ENCODE peak calls at places on chromosomes 2 and 18, in six cellular contexts. One of them, this sample, is unnamed.

GRCh38 chr2:159661286-159661685 is 44.9 kb upstream of the BAZ2B start:
- DNase-seq in mammary epithelial cell: no peak
- DNase-seq in HepG2: no peak
- DNase-seq in GM23248: peak
- DNase-seq in A673: no peak
- DNase-seq in fibroblast of lung: peak
- DNase-seq in this sample: no peak

GRCh38 chr2:128269358-128270305 is 49.0 kb downstream of the HS6ST1 start:
- DNase-seq in A673: no peak
- DNase-seq in mammary epithelial cell: no peak
- DNase-seq in fibroblast of lung: no peak
- DNase-seq in HepG2: no peak
- DNase-seq in GM23248: no peak
- DNase-seq in this sample: no peak

GRCh38 chr18:4271952-4272351 is 183.2 kb downstream of the DLGAP1 start:
- DNase-seq in mammary epithelial cell: no peak
- DNase-seq in GM23248: no peak
- DNase-seq in fibroblast of lung: no peak
- DNase-seq in HepG2: no peak
- DNase-seq in A673: no peak
- DNase-seq in this sample: no peak

GRCh38 chr18:44895176-44895798 is 214.6 kb downstream of the SETBP1 start:
- DNase-seq in fibroblast of lung: peak
- DNase-seq in GM23248: peak
- DNase-seq in A673: peak
- DNase-seq in HepG2: no peak
- DNase-seq in mammary epithelial cell: peak
- DNase-seq in this sample: peak

GRCh38 chr18:13541621-13542519 is 184.5 kb downstream of the FAM210A start:
- DNase-seq in fibroblast of lung: no peak
- DNase-seq in mammary epithelial cell: no peak
- DNase-seq in A673: no peak
- DNase-seq in GM23248: no peak
- DNase-seq in HepG2: peak
- DNase-seq in this sample: peak

GRCh38 chr2:112084689-112085381 is 29.8 kb downstream of the TMEM87B start:
- DNase-seq in mammary epithelial cell: no peak
- DNase-seq in HepG2: peak
- DNase-seq in GM23248: no peak
- DNase-seq in fibroblast of lung: no peak
- DNase-seq in A673: no peak
- DNase-seq in this sample: no peak

GRCh38 chr2:111710085-111710484 is 173.9 kb downstream of the ANAPC1 start:
- DNase-seq in HepG2: no peak
- DNase-seq in GM23248: no peak
- DNase-seq in fibroblast of lung: no peak
- DNase-seq in mammary epithelial cell: no peak
- DNase-seq in A673: no peak
- DNase-seq in this sample: no peak

GRCh38 chr18:63575680-63576079 is 11.5 kb upstream of the SERPINB13 start:
- DNase-seq in HepG2: no peak
- DNase-seq in fibroblast of lung: no peak
- DNase-seq in mammary epithelial cell: no peak
- DNase-seq in A673: peak
- DNase-seq in GM23248: peak
- DNase-seq in this sample: no peak

GRCh38 chr18:2417861-2418610 is 153.3 kb downstream of the METTL4 start:
- DNase-seq in A673: no peak
- DNase-seq in fibroblast of lung: no peak
- DNase-seq in HepG2: no peak
- DNase-seq in GM23248: peak
- DNase-seq in mammary epithelial cell: peak
- DNase-seq in this sample: no peak

GRCh38 chr2:122077771-122078170 is 322.3 kb downstream of the TSN start:
- DNase-seq in mammary epithelial cell: no peak
- DNase-seq in fibroblast of lung: no peak
- DNase-seq in GM23248: no peak
- DNase-seq in HepG2: no peak
- DNase-seq in A673: peak
- DNase-seq in this sample: no peak

GRCh38 chr2:203209538-203209937 is 29.3 kb upstream of the CYP20A1 start:
- DNase-seq in A673: no peak
- DNase-seq in fibroblast of lung: peak
- DNase-seq in mammary epithelial cell: no peak
- DNase-seq in HepG2: no peak
- DNase-seq in GM23248: peak
- DNase-seq in this sample: no peak

DNA sequence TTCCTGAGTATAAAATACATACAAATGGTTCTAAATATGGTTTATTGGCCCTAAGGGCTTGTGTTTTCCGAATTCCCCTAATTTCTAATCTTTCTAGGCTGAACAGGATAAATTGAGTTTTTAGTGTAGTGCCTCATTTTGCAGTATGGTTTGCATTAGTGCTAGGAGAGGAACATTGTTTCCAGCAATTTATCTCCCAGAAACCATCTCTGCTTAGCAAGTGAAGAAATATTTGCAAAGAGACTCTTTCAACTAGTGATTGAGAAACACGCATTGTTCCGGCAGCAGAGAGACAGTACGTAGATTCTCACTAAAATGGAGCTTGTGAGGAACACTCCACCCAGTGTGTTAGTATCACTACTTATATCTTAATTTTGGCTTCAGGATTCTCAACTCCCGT is 177.8 kb upstream of the EPAS1 start:
- DNase-seq in mammary epithelial cell: no peak
- DNase-seq in fibroblast of lung: peak
- DNase-seq in HepG2: peak
- DNase-seq in A673: no peak
- DNase-seq in GM23248: peak
- DNase-seq in this sample: no peak
- H3K27ac ChIP-seq in mammary epithelial cell: no peak
- H3K27ac ChIP-seq in fibroblast of lung: no peak
- H3K27ac ChIP-seq in HepG2: no peak
- H3K27ac ChIP-seq in A673: no peak
- H3K27ac ChIP-seq in GM23248: peak
- H3K27ac ChIP-seq in this sample: peak

DNA sequence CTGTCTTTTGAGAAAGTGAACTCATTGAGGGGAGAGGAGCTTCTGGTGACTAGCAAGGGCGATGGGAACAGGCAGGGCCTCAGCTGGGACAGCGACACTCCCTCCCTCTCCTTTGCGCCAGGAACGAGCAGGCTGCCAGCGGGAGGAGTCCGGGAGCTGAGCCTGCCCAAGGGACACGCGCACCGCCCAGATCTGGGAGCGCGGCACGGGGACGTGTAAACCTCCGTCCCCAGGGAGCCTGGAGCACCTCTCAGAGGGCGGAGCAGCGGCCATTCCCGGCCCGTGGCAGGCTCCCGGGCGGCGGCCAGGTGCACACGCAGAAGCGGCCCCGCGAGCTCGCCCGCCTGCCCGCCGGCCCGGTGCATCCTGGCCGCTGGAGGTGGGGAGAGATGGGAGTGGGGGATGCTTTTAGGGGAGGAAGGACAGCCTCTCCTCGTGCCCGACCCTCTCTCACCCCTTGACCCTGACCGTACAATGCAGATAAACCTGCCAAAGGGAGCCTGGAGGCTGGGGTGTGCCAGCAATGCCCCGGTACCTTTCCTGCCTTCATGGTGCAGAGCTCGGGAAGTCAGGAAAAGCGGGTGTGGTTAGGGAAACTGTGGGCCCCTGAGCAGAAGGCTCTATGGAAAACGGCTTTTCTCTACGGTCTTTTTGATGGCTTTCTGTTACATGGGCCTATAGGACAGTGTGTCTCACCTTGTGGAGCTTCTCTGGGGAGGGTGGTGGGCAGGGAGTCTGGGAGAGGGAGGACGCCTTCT is 2.2 kb downstream of the AQP4 start:
- DNase-seq in mammary epithelial cell: peak
- DNase-seq in A673: no peak
- DNase-seq in GM23248: peak
- DNase-seq in HepG2: no peak
- DNase-seq in fibroblast of lung: no peak
- DNase-seq in this sample: peak
- TF ChIP-seq EZH2 in mammary epithelial cell: no peak
- TF ChIP-seq EZH2 in A673: no peak
- TF ChIP-seq EZH2 in GM23248: no peak
- TF ChIP-seq EZH2 in HepG2: no peak
- TF ChIP-seq EZH2 in fibroblast of lung: no peak
- TF ChIP-seq EZH2 in this sample: no peak

GRCh38 chr2:223712642-223713041 is 110.5 kb upstream of the SCG2 start:
- DNase-seq in GM23248: no peak
- DNase-seq in mammary epithelial cell: no peak
- DNase-seq in HepG2: no peak
- DNase-seq in fibroblast of lung: no peak
- DNase-seq in A673: no peak
- DNase-seq in this sample: no peak
- H3K27ac ChIP-seq in GM23248: no peak
- H3K27ac ChIP-seq in mammary epithelial cell: no peak
- H3K27ac ChIP-seq in HepG2: no peak
- H3K27ac ChIP-seq in fibroblast of lung: no peak
- H3K27ac ChIP-seq in A673: no peak
- H3K27ac ChIP-seq in this sample: no peak

GRCh38 chr2:176164184-176164802 is 7.2 kb downstream of the HOXD3 start:
- DNase-seq in mammary epithelial cell: no peak
- DNase-seq in HepG2: no peak
- DNase-seq in GM23248: no peak
- DNase-seq in A673: no peak
- DNase-seq in fibroblast of lung: no peak
- DNase-seq in this sample: no peak
- TF ChIP-seq EZH2 in mammary epithelial cell: no peak
- TF ChIP-seq EZH2 in HepG2: no peak
- TF ChIP-seq EZH2 in GM23248: no peak
- TF ChIP-seq EZH2 in A673: no peak
- TF ChIP-seq EZH2 in fibroblast of lung: peak
- TF ChIP-seq EZH2 in this sample: no peak

DNA sequence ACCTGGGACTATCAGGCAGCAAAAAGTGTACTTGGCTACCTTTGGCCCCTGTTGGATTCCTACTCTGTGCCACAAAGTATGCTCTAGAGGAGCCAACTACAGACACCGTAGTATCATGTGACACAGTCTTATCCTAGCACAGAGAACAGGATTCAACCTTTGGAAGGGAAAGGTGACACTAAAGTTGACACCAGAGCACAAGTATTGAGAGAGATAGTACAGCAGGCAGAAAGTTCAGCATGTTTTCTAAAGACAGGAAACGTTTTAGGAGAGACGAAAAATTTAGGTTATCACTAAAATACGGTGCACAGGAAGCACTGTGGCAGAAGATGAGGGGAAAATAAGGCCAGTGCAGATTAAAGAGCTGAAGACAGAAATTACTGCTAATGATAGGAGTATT is 18.6 kb downstream of the SMAD2 start:
- DNase-seq in mammary epithelial cell: no peak
- DNase-seq in A673: no peak
- DNase-seq in GM23248: no peak
- DNase-seq in fibroblast of lung: no peak
- DNase-seq in HepG2: peak
- DNase-seq in this sample: peak
- H3K27ac ChIP-seq in mammary epithelial cell: peak
- H3K27ac ChIP-seq in A673: no peak
- H3K27ac ChIP-seq in GM23248: no peak
- H3K27ac ChIP-seq in fibroblast of lung: no peak
- H3K27ac ChIP-seq in HepG2: peak
- H3K27ac ChIP-seq in this sample: peak

GRCh38 chr2:96115631-96116423 is 544 bp downstream of the ADRA2B start:
- DNase-seq in HepG2: no peak
- DNase-seq in fibroblast of lung: no peak
- DNase-seq in GM23248: no peak
- DNase-seq in A673: no peak
- DNase-seq in mammary epithelial cell: no peak
- DNase-seq in this sample: no peak
- TF ChIP-seq EZH2 in HepG2: no peak
- TF ChIP-seq EZH2 in fibroblast of lung: peak
- TF ChIP-seq EZH2 in GM23248: no peak
- TF ChIP-seq EZH2 in A673: no peak
- TF ChIP-seq EZH2 in mammary epithelial cell: no peak
- TF ChIP-seq EZH2 in this sample: no peak